ENCODE peak calls at places on chromosomes 6 and 20, in eight cellular contexts. E, S, U, O, V, L, A and P are unnamed samples.

GRCh38 chr6:149228276-149228962 is 89.1 kb upstream of the TAB2 start:
- DNase-seq in E (no peak), S (no peak), U (no peak), O (no peak), V (no peak), L (no peak), A (no peak), P (no peak)

GRCh38 chr6:161215193-161215592 is 58.7 kb downstream of the AGPAT4 start:
- DNase-seq in E (no peak), S (no peak), U (peak; percentile 97), O (no peak), V (no peak), L (peak; percentile 94), A (no peak), P (peak; percentile 52)

GRCh38 chr6:131950767-131951575 is at the start of gene CCN2:
- DNase-seq in E (peak; percentile 86), S (peak; percentile 90), U (peak; percentile 100), O (peak; percentile 98), V (peak; percentile 86), L (peak; percentile 100), A (peak; percentile 90), P (peak; percentile 96)

GRCh38 chr6:10558575-10558974 is 37.4 kb downstream of the GCNT2 start:
- DNase-seq in E (no peak), S (no peak), U (no peak), O (peak; percentile 40), V (peak; percentile 67), L (no peak), A (no peak), P (no peak)

GRCh38 chr6:21348462-21349195 is 244.9 kb upstream of the SOX4 start:
- DNase-seq in E (peak; percentile 64), S (peak; percentile 47), U (peak; percentile 52), O (peak; percentile 29), V (no peak), L (peak; percentile 21), A (peak; percentile 38), P (no peak)

GRCh38 chr6:9398794-9399373 is 963.5 kb upstream of the SLC35B3 start:
- DNase-seq in E (peak; percentile 61), S (no peak), U (peak; percentile 4), O (no peak), V (peak; percentile 20), L (no peak), A (no peak), P (no peak)

GRCh38 chr20:20664795-20665194 is 47.6 kb downstream of the RALGAPA2 start:
- DNase-seq in E (no peak), S (peak; percentile 70), U (peak; percentile 55), O (peak; percentile 53), V (no peak), L (no peak), A (no peak), P (peak; percentile 2)

GRCh38 chr6:51027283-51028065 is 208.8 kb downstream of the TFAP2B start:
- DNase-seq in E (no peak), S (no peak), U (no peak), O (no peak), V (no peak), L (no peak), A (no peak), P (no peak)

GRCh38 chr6:44253307-44254101 is 3.8 kb downstream of the SLC35B2 start:
- DNase-seq in E (no peak), S (peak; percentile 79), U (peak; percentile 52), O (peak; percentile 67), V (peak; percentile 77), L (no peak), A (no peak), P (no peak)

DNA sequence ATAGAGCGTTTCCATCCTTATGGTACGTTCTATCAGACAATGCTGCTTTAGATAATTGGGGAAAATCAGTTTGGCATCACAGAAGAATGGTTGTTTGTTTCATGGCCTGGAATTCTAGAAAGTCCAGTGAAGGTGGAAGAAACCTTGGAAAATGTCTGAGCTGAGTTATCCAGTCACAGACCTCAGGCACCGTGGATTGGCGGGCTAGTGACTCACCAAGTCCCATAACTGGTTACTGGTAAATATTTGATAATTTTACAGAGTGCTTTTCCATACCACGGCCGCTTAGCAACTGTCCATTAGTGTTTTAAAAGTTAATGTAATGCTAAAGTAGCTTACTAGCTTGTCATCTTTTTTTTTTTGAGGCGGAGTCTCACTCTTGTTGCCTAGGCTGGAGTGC is 99.4 kb downstream of the SLC35B3 start:
- DNase-seq in E (no peak), S (no peak), U (no peak), O (no peak), V (no peak), L (no peak), A (no peak), P (no peak)
- TF ChIP-seq CTCF in E (no peak), S (no peak), U (no peak), O (no peak), V (no peak), L (no peak), A (no peak), P (no peak)

DNA sequence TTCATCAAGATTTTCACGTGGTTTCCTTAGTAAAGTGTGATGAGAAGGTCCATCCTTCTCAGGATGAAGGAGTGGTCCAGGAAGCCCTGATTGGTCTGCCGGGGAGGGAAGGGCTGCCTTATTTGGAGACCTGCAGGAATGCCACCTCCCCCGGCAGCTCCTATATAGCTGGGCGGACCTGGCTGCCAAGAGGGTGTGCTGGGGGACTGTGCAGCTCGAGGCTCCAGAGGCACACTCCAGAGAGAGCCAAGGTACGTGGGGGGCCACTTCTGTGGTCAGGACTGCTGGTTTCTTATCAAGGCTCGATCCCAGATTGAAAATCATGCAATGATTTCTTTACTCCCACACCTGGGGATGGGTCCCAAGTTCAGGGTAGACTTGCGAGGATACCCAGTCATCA is at the start of gene PRND:
- DNase-seq in E (no peak), S (no peak), U (no peak), O (no peak), V (no peak), L (no peak), A (no peak), P (no peak)
- H3K4me3 ChIP-seq in E (no peak within 1 kb of the TSS), S (no peak within 1 kb of the TSS), U (no peak within 1 kb of the TSS), O (peak within 1 kb of the TSS; percentile 27), V (no peak within 1 kb of the TSS), L (no peak within 1 kb of the TSS), A (no peak within 1 kb of the TSS), P (no peak within 1 kb of the TSS)

GRCh38 chr6:4281341-4282293 is 146.2 kb upstream of the ECI2 start:
- DNase-seq in E (no peak), S (peak; percentile 23), U (peak; percentile 55), O (peak; percentile 67), V (peak; percentile 44), L (no peak), A (peak; percentile 55), P (no peak)
- TF ChIP-seq CTCF in E (peak; percentile 42), S (peak; percentile 31), U (no peak), O (peak; percentile 41), V (no peak), L (no peak), A (no peak), P (peak; percentile 16)

GRCh38 chr6:106794129-106794528 is 164.8 kb downstream of the QRSL1 start:
- DNase-seq in E (no peak), S (no peak), U (no peak), O (no peak), V (no peak), L (no peak), A (no peak), P (no peak)
- H3K4me3 ChIP-seq in E (no peak overlapping the region), S (no peak overlapping the region), U (no peak overlapping the region), O (no peak overlapping the region), V (no peak overlapping the region), L (no peak overlapping the region), A (no peak overlapping the region), P (no peak overlapping the region)

GRCh38 chr6:11766056-11766455 is 12.5 kb downstream of the ADTRP start:
- DNase-seq in E (no peak), S (no peak), U (peak; percentile 54), O (no peak), V (no peak), L (no peak), A (no peak), P (no peak)
- TF ChIP-seq CTCF in E (no peak), S (no peak), U (no peak), O (no peak), V (no peak), L (peak; percentile 20), A (no peak), P (no peak)

GRCh38 chr20:48767269-48767960 is 60.4 kb downstream of the PREX1 start:
- DNase-seq in E (no peak), S (no peak), U (no peak), O (no peak), V (no peak), L (no peak), A (no peak), P (no peak)

GRCh38 chr20:48766205-48766604 is 61.6 kb downstream of the PREX1 start:
- DNase-seq in E (no peak), S (no peak), U (peak; percentile 38), O (no peak), V (no peak), L (no peak), A (no peak), P (no peak)

GRCh38 chr20:48761914-48762313 is 65.9 kb downstream of the PREX1 start:
- DNase-seq in E (no peak), S (no peak), U (no peak), O (no peak), V (no peak), L (no peak), A (no peak), P (no peak)

GRCh38 chr20:48763183-48764030 is 64.4 kb downstream of the PREX1 start:
- DNase-seq in E (no peak), S (no peak), U (peak; percentile 18), O (peak; percentile 49), V (no peak), L (no peak), A (no peak), P (no peak)

GRCh38 chr20:48765359-48765758 is 62.4 kb downstream of the PREX1 start:
- DNase-seq in E (no peak), S (no peak), U (no peak), O (no peak), V (no peak), L (no peak), A (no peak), P (no peak)
- H3K4me3 ChIP-seq in E (no peak overlapping the region), S (no peak overlapping the region), U (no peak overlapping the region), O (no peak overlapping the region), V (no peak overlapping the region), L (no peak overlapping the region), A (no peak overlapping the region), P (no peak overlapping the region)

DNA sequence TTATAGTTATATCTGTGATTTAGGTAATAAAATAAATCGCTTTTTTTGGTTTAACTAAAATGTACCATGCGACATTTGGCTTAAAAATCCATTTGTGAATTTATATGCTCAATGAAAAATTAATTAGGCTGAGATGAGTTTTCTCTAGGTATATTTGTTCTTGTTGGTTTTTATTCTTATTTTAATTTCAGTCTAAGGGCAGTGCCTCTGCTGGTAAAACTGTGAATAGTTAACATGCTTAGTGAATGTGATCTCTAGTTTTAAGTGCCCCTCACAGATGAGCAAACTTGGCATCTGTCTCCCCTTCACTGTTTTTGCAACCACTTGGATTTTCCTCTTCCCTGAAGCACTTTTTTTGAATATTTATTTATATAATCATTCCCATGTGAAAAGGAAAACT is 822.7 kb downstream of the GRIK2 start:
- DNase-seq in E (no peak), S (no peak), U (no peak), O (no peak), V (no peak), L (no peak), A (no peak), P (no peak)
- TF ChIP-seq CTCF in E (no peak), S (no peak), U (no peak), O (peak; percentile 15), V (no peak), L (no peak), A (no peak), P (no peak)